ENCODE peak calls at places on chromosomes 13 and 19, in four cellular contexts. I is H1, Y is testis, M is gastrocnemius medialis. S is an unnamed sample.

GRCh38 chr13:79936368-79937136 is 404.4 kb downstream of the SPRY2 start:
- DNase-seq in M (no peak), I (no peak), Y (no peak), S (peak; percentile 53)

GRCh38 chr19:1066748-1067340 is at the start of gene ARHGAP45:
- DNase-seq in M (no peak), I (no peak), Y (no peak), S (no peak)

GRCh38 chr13:26787961-26788360 is 27.4 kb upstream of the GPR12 start:
- DNase-seq in Y (no peak), I (no peak), M (no peak), S (no peak)

GRCh38 chr19:39542198-39542597 is 2.2 kb upstream of the EID2 start:
- DNase-seq in Y (no peak), I (no peak), M (no peak), S (no peak)

GRCh38 chr13:51726446-51727185 is 77.3 kb downstream of the DHRS12 start:
- DNase-seq in Y (no peak), I (no peak), M (no peak), S (no peak)

GRCh38 chr19:48491793-48492123 is 19.9 kb downstream of the LMTK3 start:
- DNase-seq in I (peak; percentile 86), M (no peak), Y (no peak), S (no peak)

GRCh38 chr13:93259527-93260080 is 33.0 kb downstream of the GPC6 start:
- DNase-seq in M (no peak), I (no peak), Y (no peak), S (no peak)

GRCh38 chr19:46766569-46767317 is 20.5 kb upstream of the STRN4 start:
- DNase-seq in I (no peak), Y (peak; percentile 51), M (no peak), S (no peak)

GRCh38 chr19:42386974-42387707 is 3.0 kb downstream of the CNFN start:
- DNase-seq in M (no peak), Y (peak; percentile 75), I (no peak), S (no peak)

GRCh38 chr19:9436358-9436757 is 985 bp upstream of the ZNF266 start:
- DNase-seq in I (no peak), Y (no peak), M (no peak), S (no peak)

GRCh38 chr13:114230117-114230516 is 4.6 kb upstream of the CDC16 start:
- DNase-seq in I (no peak), M (no peak), Y (no peak), S (no peak)

DNA sequence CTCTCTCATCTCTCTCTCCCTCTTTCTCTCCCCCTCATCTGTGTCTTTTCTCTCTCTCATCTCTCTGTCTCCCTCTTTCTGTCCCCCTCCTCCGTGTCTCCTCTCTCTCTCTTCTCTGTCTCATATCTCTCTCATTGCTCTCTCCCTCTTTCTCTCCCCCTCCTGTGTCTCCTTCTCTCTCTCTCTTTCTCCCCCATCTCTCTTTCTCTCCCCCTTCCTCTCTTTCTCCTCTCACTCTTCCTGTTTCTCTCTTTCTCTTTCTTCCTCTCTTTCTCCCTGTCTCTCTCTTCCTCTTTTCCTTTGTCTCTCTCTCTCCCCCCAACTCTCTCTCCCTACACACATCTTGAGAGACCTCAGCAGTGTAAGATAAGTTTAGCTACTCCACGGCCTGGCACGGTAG is 4.9 kb upstream of the RDH13 start:
- DNase-seq in I (no peak), M (no peak), Y (no peak), S (no peak)
- H3K27me3 ChIP-seq in I (peaks cover 18% of the 10 kb centered on the region), M (peaks cover 40% of the 10 kb centered on the region), Y (no peaks in the 10 kb centered on the region), S (no peaks in the 10 kb centered on the region)

GRCh38 chr19:15328312-15328711 is 4.0 kb downstream of the BRD4 start:
- DNase-seq in I (no peak), Y (peak; percentile 41), M (no peak), S (no peak)
- H3K4me1 ChIP-seq in I (peaks cover 14% of the 10 kb centered on the region), Y (peaks cover 79% of the 10 kb centered on the region), M (peaks cover 86% of the 10 kb centered on the region), S (peaks cover 69% of the 10 kb centered on the region)

DNA sequence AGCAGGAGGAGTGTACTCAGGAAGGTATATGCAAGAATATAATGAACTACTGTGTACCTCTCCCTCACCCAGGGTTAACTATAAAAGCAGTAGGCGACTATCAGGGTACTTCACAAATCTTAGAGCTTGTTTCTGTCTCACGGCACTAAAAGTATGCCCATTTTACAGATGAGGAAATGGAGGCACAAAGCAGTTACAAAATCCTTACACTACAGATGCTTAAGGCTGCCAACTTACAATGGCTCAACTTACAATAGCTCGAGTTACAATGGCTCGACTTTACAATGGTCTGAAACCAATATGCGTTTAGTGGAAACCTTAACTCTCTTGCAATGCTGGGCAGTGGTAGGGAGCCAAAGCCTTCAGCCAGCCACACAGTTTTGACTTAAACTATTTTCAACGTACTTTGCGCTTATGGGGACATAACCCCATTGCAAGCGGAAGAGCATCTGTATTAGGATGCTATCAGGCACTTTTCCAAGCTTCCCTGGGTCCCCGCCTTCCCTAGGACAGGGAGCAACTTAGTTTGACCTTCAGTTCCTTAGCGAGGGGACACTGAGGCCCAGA is 4.1 kb downstream of the FCER2 start:
- DNase-seq in M (no peak), Y (no peak), I (no peak), S (no peak)
- H3K27me3 ChIP-seq in M (peaks cover 17% of the 10 kb centered on the region), Y (no peaks in the 10 kb centered on the region), I (no peaks in the 10 kb centered on the region), S (no peaks in the 10 kb centered on the region)

GRCh38 chr19:3233831-3234230 is 9.4 kb downstream of the CELF5 start:
- DNase-seq in Y (no peak), M (no peak), I (no peak), S (no peak)

GRCh38 chr19:3238066-3238561 is 13.7 kb downstream of the CELF5 start:
- DNase-seq in M (no peak), Y (no peak), I (no peak), S (no peak)

GRCh38 chr19:3234800-3235199 is 10.3 kb downstream of the CELF5 start:
- DNase-seq in Y (no peak), I (no peak), M (no peak), S (no peak)

GRCh38 chr19:3239367-3239766 is 14.9 kb downstream of the CELF5 start:
- DNase-seq in M (no peak), I (no peak), Y (no peak), S (no peak)

GRCh38 chr19:3236272-3236671 is 11.8 kb downstream of the CELF5 start:
- DNase-seq in I (no peak), Y (no peak), M (no peak), S (no peak)
- H3K4me1 ChIP-seq in I (peaks cover 4% of the 10 kb centered on the region), Y (no peaks in the 10 kb centered on the region), M (no peaks in the 10 kb centered on the region), S (no peaks in the 10 kb centered on the region)

GRCh38 chr19:19624032-19624570 is 3.9 kb downstream of the LPAR2 start:
- DNase-seq in I (no peak), Y (no peak), M (no peak), S (no peak)
- H3K27me3 ChIP-seq in I (no peaks in the 10 kb centered on the region), Y (no peaks in the 10 kb centered on the region), M (peaks cover 24% of the 10 kb centered on the region), S (no peaks in the 10 kb centered on the region)

DNA sequence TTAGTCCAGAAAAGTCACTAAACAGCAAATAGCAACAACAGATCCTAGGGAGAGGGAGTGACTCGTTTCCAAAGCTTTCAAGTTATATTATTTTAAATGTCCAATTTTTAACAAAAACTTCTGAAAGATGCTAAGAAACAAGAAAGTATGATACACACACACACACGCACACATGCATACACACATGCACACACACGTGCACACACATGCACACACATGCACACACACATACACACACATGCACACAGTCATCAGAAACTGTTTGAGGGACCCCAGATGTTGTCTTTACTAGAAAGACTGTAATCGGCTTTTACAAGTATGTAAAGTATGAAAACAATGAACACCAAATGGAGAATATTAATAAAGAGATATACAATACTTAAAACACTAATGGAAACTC is 825.4 kb downstream of the UQCRFS1 start:
- DNase-seq in I (no peak), Y (no peak), M (no peak), S (no peak)
- H3K4me1 ChIP-seq in I (no peaks in the 10 kb centered on the region), Y (no peaks in the 10 kb centered on the region), M (no peaks in the 10 kb centered on the region), S (no peaks in the 10 kb centered on the region)

DNA sequence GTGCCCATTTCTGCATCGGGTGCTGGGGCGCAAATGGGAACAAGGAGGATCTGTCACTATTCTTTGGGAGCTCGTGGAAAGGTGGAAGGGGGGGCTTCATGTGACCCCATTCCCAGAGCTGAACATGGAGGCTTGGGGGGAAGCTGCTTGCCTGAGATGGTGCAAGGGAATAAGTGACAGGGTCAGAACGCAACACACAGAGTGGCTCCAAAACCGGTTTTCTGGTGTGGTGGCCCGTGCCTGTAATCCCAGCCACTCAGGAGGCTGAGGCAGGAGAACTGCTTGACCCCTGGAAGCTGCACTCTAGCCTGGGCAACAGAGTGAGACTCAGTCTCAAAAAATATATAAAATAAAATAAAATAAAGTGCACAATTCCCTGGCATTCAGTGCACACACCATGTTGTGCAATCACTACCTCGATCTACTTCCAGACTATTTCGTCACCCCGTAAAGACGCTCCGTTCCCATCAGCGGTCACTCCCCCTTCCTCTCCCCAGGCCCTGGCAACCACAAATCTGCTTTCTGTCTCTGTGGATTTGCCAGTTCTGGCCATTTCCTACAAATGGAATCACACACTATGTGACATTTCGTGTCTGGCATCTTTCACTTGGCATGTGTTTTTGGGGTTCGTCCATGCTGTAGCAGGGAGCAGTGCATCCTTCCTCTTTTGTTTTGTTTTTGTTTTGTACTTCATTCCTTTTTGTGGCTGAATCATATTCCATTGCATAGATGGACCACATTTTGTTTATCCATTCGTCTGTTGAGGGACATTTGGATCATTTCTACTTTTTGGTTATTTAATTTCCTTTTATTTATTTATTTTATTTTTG is 18.3 kb upstream of the COMP start:
- DNase-seq in Y (peak; percentile 41), I (no peak), M (peak; percentile 77), S (no peak)
- H3K27me3 ChIP-seq in Y (no peaks in the 10 kb centered on the region), I (no peaks in the 10 kb centered on the region), M (peaks cover 2% of the 10 kb centered on the region), S (no peaks in the 10 kb centered on the region)

S was measured in thoracic aorta.